ENCODE peak calls at places on chromosomes 11 and 22, in ten cellular contexts. One of them, this sample, is unnamed.

GRCh38 chr11:62603072-62603408 is 1.4 kb upstream of the MTA2 start:
- DNase-seq in BJ: no peak
- DNase-seq in choroid plexus epithelial cell: no peak
- DNase-seq in foreskin fibroblast: no peak
- DNase-seq in OCI-LY7: no peak
- DNase-seq in brain microvascular endothelial cell: no peak
- DNase-seq in HFF-Myc: no peak
- DNase-seq in epithelial cell of esophagus: peak; percentile 22
- DNase-seq in AG04450: no peak
- DNase-seq in NB4: no peak
- DNase-seq in this sample: no peak

GRCh38 chr11:120134931-120135228 is 3.0 kb downstream of the TRIM29 start:
- DNase-seq in foreskin fibroblast: no peak
- DNase-seq in BJ: no peak
- DNase-seq in OCI-LY7: no peak
- DNase-seq in choroid plexus epithelial cell: no peak
- DNase-seq in HFF-Myc: no peak
- DNase-seq in brain microvascular endothelial cell: no peak
- DNase-seq in NB4: no peak
- DNase-seq in AG04450: no peak
- DNase-seq in epithelial cell of esophagus: no peak
- DNase-seq in this sample: no peak

GRCh38 chr11:10310301-10310841 is 5.5 kb downstream of the ADM start:
- DNase-seq in AG04450: no peak
- DNase-seq in foreskin fibroblast: no peak
- DNase-seq in brain microvascular endothelial cell: peak; percentile 22
- DNase-seq in HFF-Myc: no peak
- DNase-seq in epithelial cell of esophagus: peak; percentile 46
- DNase-seq in BJ: no peak
- DNase-seq in OCI-LY7: peak; percentile 89
- DNase-seq in choroid plexus epithelial cell: peak; percentile 77
- DNase-seq in NB4: no peak
- DNase-seq in this sample: no peak

GRCh38 chr22:24587251-24587650 is 5.6 kb downstream of the LRRC75B start:
- DNase-seq in brain microvascular endothelial cell: no peak
- DNase-seq in epithelial cell of esophagus: no peak
- DNase-seq in AG04450: no peak
- DNase-seq in HFF-Myc: no peak
- DNase-seq in BJ: no peak
- DNase-seq in foreskin fibroblast: no peak
- DNase-seq in OCI-LY7: no peak
- DNase-seq in choroid plexus epithelial cell: no peak
- DNase-seq in NB4: no peak
- DNase-seq in this sample: no peak

GRCh38 chr11:117187007-117187406 is 8.5 kb downstream of the SIDT2 start:
- DNase-seq in foreskin fibroblast: no peak
- DNase-seq in epithelial cell of esophagus: no peak
- DNase-seq in choroid plexus epithelial cell: no peak
- DNase-seq in NB4: no peak
- DNase-seq in brain microvascular endothelial cell: no peak
- DNase-seq in HFF-Myc: no peak
- DNase-seq in AG04450: no peak
- DNase-seq in OCI-LY7: no peak
- DNase-seq in BJ: no peak
- DNase-seq in this sample: no peak

GRCh38 chr22:46854125-46854870 is 91.8 kb downstream of the TBC1D22A start:
- DNase-seq in epithelial cell of esophagus: no peak
- DNase-seq in HFF-Myc: no peak
- DNase-seq in brain microvascular endothelial cell: peak; percentile 14
- DNase-seq in foreskin fibroblast: no peak
- DNase-seq in choroid plexus epithelial cell: peak; percentile 70
- DNase-seq in BJ: no peak
- DNase-seq in NB4: peak; percentile 76
- DNase-seq in OCI-LY7: no peak
- DNase-seq in AG04450: no peak
- DNase-seq in this sample: no peak

GRCh38 chr11:76910620-76911414 is 50.1 kb downstream of the ACER3 start:
- DNase-seq in choroid plexus epithelial cell: peak; percentile 11
- DNase-seq in foreskin fibroblast: peak; percentile 5
- DNase-seq in AG04450: no peak
- DNase-seq in BJ: no peak
- DNase-seq in HFF-Myc: no peak
- DNase-seq in brain microvascular endothelial cell: no peak
- DNase-seq in NB4: no peak
- DNase-seq in epithelial cell of esophagus: no peak
- DNase-seq in OCI-LY7: no peak
- DNase-seq in this sample: peak; percentile 1

GRCh38 chr22:19814428-19814827 is 40.2 kb downstream of the GNB1L start:
- DNase-seq in HFF-Myc: no peak
- DNase-seq in OCI-LY7: no peak
- DNase-seq in brain microvascular endothelial cell: no peak
- DNase-seq in BJ: no peak
- DNase-seq in NB4: no peak
- DNase-seq in epithelial cell of esophagus: no peak
- DNase-seq in AG04450: no peak
- DNase-seq in foreskin fibroblast: no peak
- DNase-seq in choroid plexus epithelial cell: no peak
- DNase-seq in this sample: no peak

GRCh38 chr11:121435132-121435531 is 17.0 kb upstream of the SORL1 start:
- DNase-seq in foreskin fibroblast: no peak
- DNase-seq in OCI-LY7: peak; percentile 64
- DNase-seq in choroid plexus epithelial cell: no peak
- DNase-seq in AG04450: no peak
- DNase-seq in epithelial cell of esophagus: no peak
- DNase-seq in HFF-Myc: no peak
- DNase-seq in NB4: peak; percentile 58
- DNase-seq in brain microvascular endothelial cell: no peak
- DNase-seq in BJ: no peak
- DNase-seq in this sample: no peak

GRCh38 chr22:29904020-29904419 is 21.0 kb downstream of the MTMR3 start:
- DNase-seq in brain microvascular endothelial cell: no peak
- DNase-seq in choroid plexus epithelial cell: no peak
- DNase-seq in AG04450: no peak
- DNase-seq in epithelial cell of esophagus: no peak
- DNase-seq in NB4: no peak
- DNase-seq in HFF-Myc: no peak
- DNase-seq in BJ: no peak
- DNase-seq in foreskin fibroblast: no peak
- DNase-seq in OCI-LY7: no peak
- DNase-seq in this sample: no peak

DNA sequence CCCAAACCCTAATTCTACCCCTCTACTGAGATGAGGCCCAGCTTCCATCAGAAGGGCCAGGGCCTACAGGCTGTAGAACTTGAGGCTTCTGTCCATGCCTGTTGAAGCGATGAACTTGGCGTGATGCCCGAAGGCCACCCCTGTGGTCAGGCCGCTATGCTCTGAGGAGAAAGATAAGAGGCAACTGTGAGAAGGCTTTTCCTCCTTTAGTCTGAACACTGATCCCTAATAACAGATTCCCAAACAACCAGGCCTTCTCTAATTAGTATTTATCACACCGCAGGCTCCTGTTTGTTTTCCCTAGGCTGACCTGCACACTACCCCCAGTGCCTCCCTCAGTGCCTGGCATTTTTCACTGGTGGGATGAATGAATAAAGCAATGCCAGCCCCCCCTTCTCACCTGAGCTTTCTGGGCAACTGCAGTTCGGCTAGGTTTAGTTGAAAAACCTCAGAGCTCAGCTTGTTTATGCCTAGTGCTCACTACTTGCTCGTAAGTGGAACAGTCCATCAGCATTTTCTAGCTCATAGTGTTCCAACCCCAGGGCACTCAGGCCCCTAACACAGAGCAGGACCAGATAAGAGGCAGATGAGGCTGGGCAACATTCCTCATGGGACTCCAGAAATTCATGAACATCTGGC is 15.2 kb downstream of the PRPF19 start:
- DNase-seq in AG04450: no peak
- DNase-seq in NB4: no peak
- DNase-seq in choroid plexus epithelial cell: peak; percentile 75
- DNase-seq in BJ: no peak
- DNase-seq in epithelial cell of esophagus: no peak
- DNase-seq in foreskin fibroblast: no peak
- DNase-seq in OCI-LY7: no peak
- DNase-seq in HFF-Myc: no peak
- DNase-seq in brain microvascular endothelial cell: peak; percentile 59
- DNase-seq in this sample: no peak
- H3K4me3 ChIP-seq in AG04450: no peak overlapping the region
- H3K4me3 ChIP-seq in NB4: no peak overlapping the region
- H3K4me3 ChIP-seq in choroid plexus epithelial cell: no peak overlapping the region
- H3K4me3 ChIP-seq in BJ: no peak overlapping the region
- H3K4me3 ChIP-seq in epithelial cell of esophagus: no peak overlapping the region
- H3K4me3 ChIP-seq in foreskin fibroblast: no peak overlapping the region
- H3K4me3 ChIP-seq in OCI-LY7: no peak overlapping the region
- H3K4me3 ChIP-seq in HFF-Myc: no peak overlapping the region
- H3K4me3 ChIP-seq in brain microvascular endothelial cell: no peak overlapping the region
- H3K4me3 ChIP-seq in this sample: no peak overlapping the region

GRCh38 chr11:67239795-67240574 is 26.3 kb upstream of the GRK2 start:
- DNase-seq in foreskin fibroblast: peak; percentile 99
- DNase-seq in OCI-LY7: peak; percentile 98
- DNase-seq in epithelial cell of esophagus: peak; percentile 100
- DNase-seq in brain microvascular endothelial cell: peak; percentile 98
- DNase-seq in choroid plexus epithelial cell: peak; percentile 99
- DNase-seq in AG04450: peak; percentile 97
- DNase-seq in BJ: peak; percentile 96
- DNase-seq in NB4: peak; percentile 100
- DNase-seq in HFF-Myc: peak; percentile 95
- DNase-seq in this sample: peak; percentile 96
- TF ChIP-seq CTCF in foreskin fibroblast: no peak
- TF ChIP-seq CTCF in OCI-LY7: no peak
- TF ChIP-seq CTCF in epithelial cell of esophagus: no peak
- TF ChIP-seq CTCF in brain microvascular endothelial cell: no peak
- TF ChIP-seq CTCF in choroid plexus epithelial cell: peak; percentile 37
- TF ChIP-seq CTCF in AG04450: peak; percentile 19
- TF ChIP-seq CTCF in BJ: peak; percentile 36
- TF ChIP-seq CTCF in NB4: no peak
- TF ChIP-seq CTCF in HFF-Myc: no peak
- TF ChIP-seq CTCF in this sample: no peak

DNA sequence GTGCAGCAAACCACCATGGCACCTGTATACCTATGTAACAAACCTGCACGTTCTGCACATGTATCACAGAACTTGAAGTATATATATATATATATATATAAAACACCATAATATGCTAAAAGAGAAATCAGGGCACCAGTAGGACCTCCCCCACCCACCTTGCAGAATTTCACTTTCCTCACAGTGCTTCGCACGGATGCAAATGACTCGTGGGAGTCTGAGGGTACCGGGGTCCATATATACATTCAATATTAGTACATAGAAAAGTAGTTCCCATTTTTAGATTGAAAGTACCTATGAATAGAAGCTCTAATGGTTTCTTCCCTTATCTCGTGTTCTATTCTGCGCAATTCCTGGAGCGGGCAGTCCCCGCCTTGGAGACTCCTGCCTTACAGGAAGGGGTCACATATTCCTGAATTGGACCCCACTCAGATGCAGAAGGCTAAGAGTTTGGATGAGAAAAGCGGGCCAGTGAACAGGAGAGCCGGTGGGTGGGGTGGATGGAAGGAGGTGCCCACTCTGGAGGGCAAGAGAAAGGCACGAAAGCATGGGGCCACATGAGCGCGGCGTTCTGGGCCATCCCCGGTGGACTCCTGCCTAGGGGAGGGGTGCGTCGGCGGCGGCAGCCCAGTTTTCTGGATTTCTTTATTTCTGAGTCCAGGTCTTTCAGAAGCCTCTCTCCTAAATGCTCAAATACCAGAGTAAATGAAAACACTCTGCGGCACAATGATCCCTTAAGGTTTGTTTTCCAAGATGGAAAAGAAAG is 136.3 kb downstream of the ETS1 start:
- DNase-seq in AG04450: no peak
- DNase-seq in choroid plexus epithelial cell: no peak
- DNase-seq in brain microvascular endothelial cell: no peak
- DNase-seq in OCI-LY7: no peak
- DNase-seq in foreskin fibroblast: no peak
- DNase-seq in HFF-Myc: no peak
- DNase-seq in epithelial cell of esophagus: no peak
- DNase-seq in BJ: no peak
- DNase-seq in NB4: no peak
- DNase-seq in this sample: no peak
- H3K4me3 ChIP-seq in AG04450: no peak overlapping the region
- H3K4me3 ChIP-seq in choroid plexus epithelial cell: peak overlapping the region; percentile 36
- H3K4me3 ChIP-seq in brain microvascular endothelial cell: peak overlapping the region; percentile 34
- H3K4me3 ChIP-seq in OCI-LY7: no peak overlapping the region
- H3K4me3 ChIP-seq in foreskin fibroblast: no peak overlapping the region
- H3K4me3 ChIP-seq in HFF-Myc: no peak overlapping the region
- H3K4me3 ChIP-seq in epithelial cell of esophagus: no peak overlapping the region
- H3K4me3 ChIP-seq in BJ: no peak overlapping the region
- H3K4me3 ChIP-seq in NB4: no peak overlapping the region
- H3K4me3 ChIP-seq in this sample: no peak overlapping the region

GRCh38 chr22:27419473-27419872 is 382.1 kb downstream of the MN1 start:
- DNase-seq in NB4: no peak
- DNase-seq in OCI-LY7: no peak
- DNase-seq in brain microvascular endothelial cell: peak; percentile 20
- DNase-seq in foreskin fibroblast: no peak
- DNase-seq in HFF-Myc: no peak
- DNase-seq in AG04450: no peak
- DNase-seq in BJ: no peak
- DNase-seq in choroid plexus epithelial cell: no peak
- DNase-seq in epithelial cell of esophagus: no peak
- DNase-seq in this sample: no peak

GRCh38 chr22:27418261-27418660 is 383.3 kb downstream of the MN1 start:
- DNase-seq in epithelial cell of esophagus: no peak
- DNase-seq in foreskin fibroblast: no peak
- DNase-seq in NB4: no peak
- DNase-seq in BJ: no peak
- DNase-seq in OCI-LY7: no peak
- DNase-seq in choroid plexus epithelial cell: no peak
- DNase-seq in HFF-Myc: no peak
- DNase-seq in AG04450: no peak
- DNase-seq in brain microvascular endothelial cell: no peak
- DNase-seq in this sample: no peak

GRCh38 chr22:27420186-27420816 is 381.3 kb downstream of the MN1 start:
- DNase-seq in epithelial cell of esophagus: no peak
- DNase-seq in choroid plexus epithelial cell: peak; percentile 46
- DNase-seq in brain microvascular endothelial cell: no peak
- DNase-seq in NB4: no peak
- DNase-seq in OCI-LY7: no peak
- DNase-seq in HFF-Myc: no peak
- DNase-seq in foreskin fibroblast: no peak
- DNase-seq in BJ: no peak
- DNase-seq in AG04450: no peak
- DNase-seq in this sample: no peak

GRCh38 chr22:27413702-27414101 is 387.9 kb downstream of the MN1 start:
- DNase-seq in NB4: no peak
- DNase-seq in AG04450: no peak
- DNase-seq in OCI-LY7: no peak
- DNase-seq in choroid plexus epithelial cell: no peak
- DNase-seq in foreskin fibroblast: no peak
- DNase-seq in epithelial cell of esophagus: no peak
- DNase-seq in BJ: no peak
- DNase-seq in brain microvascular endothelial cell: no peak
- DNase-seq in HFF-Myc: no peak
- DNase-seq in this sample: no peak

GRCh38 chr22:27416553-27417427 is 384.8 kb downstream of the MN1 start:
- DNase-seq in epithelial cell of esophagus: peak; percentile 90
- DNase-seq in NB4: no peak
- DNase-seq in AG04450: peak; percentile 68
- DNase-seq in brain microvascular endothelial cell: peak; percentile 69
- DNase-seq in foreskin fibroblast: peak; percentile 81
- DNase-seq in choroid plexus epithelial cell: peak; percentile 82
- DNase-seq in HFF-Myc: peak; percentile 69
- DNase-seq in BJ: peak; percentile 40
- DNase-seq in OCI-LY7: no peak
- DNase-seq in this sample: peak; percentile 71
- TF ChIP-seq CTCF in epithelial cell of esophagus: peak; percentile 16
- TF ChIP-seq CTCF in NB4: no peak
- TF ChIP-seq CTCF in AG04450: peak; percentile 21
- TF ChIP-seq CTCF in brain microvascular endothelial cell: peak; percentile 48
- TF ChIP-seq CTCF in foreskin fibroblast: no peak
- TF ChIP-seq CTCF in choroid plexus epithelial cell: peak; percentile 38
- TF ChIP-seq CTCF in HFF-Myc: no peak
- TF ChIP-seq CTCF in BJ: no peak
- TF ChIP-seq CTCF in OCI-LY7: no peak
- TF ChIP-seq CTCF in this sample: no peak

GRCh38 chr11:128506999-128507591 is 80.3 kb downstream of the ETS1 start:
- DNase-seq in choroid plexus epithelial cell: peak; percentile 90
- DNase-seq in AG04450: peak; percentile 92
- DNase-seq in HFF-Myc: peak; percentile 94
- DNase-seq in NB4: no peak
- DNase-seq in BJ: peak; percentile 96
- DNase-seq in epithelial cell of esophagus: peak; percentile 92
- DNase-seq in foreskin fibroblast: peak; percentile 98
- DNase-seq in OCI-LY7: no peak
- DNase-seq in brain microvascular endothelial cell: peak; percentile 93
- DNase-seq in this sample: peak; percentile 95
- H3K4me3 ChIP-seq in choroid plexus epithelial cell: peak overlapping the region; percentile 20
- H3K4me3 ChIP-seq in AG04450: peak overlapping the region; percentile 34
- H3K4me3 ChIP-seq in HFF-Myc: peak overlapping the region; percentile 19
- H3K4me3 ChIP-seq in NB4: no peak overlapping the region
- H3K4me3 ChIP-seq in BJ: peak overlapping the region; percentile 6
- H3K4me3 ChIP-seq in epithelial cell of esophagus: peak overlapping the region; percentile 41
- H3K4me3 ChIP-seq in foreskin fibroblast: peak overlapping the region; percentile 31
- H3K4me3 ChIP-seq in OCI-LY7: no peak overlapping the region
- H3K4me3 ChIP-seq in brain microvascular endothelial cell: peak overlapping the region; percentile 34
- H3K4me3 ChIP-seq in this sample: no peak overlapping the region

This sample was measured in AG09309.